ENCODE peak calls at places on chromosomes 7 and 10, in ten cellular contexts. C, W, L, X, R, Y, D, P, B and Z are unnamed samples.

GRCh38 chr7:110084177-110084807 is 1006.6 kb upstream of the LRRN3 start:
- DNase-seq in B (no peak), D (no peak), L (peak; percentile 28), Y (no peak), X (no peak), P (no peak), C (no peak), W (no peak), R (no peak), Z (no peak)

GRCh38 chr10:96627292-96627691 is 40.5 kb upstream of the TM9SF3 start:
- DNase-seq in B (no peak), Y (no peak), R (no peak), X (no peak), C (no peak), D (no peak), L (no peak), W (no peak), P (no peak), Z (no peak)

GRCh38 chr10:96699613-96700012 is 20.7 kb downstream of the PIK3AP1 start:
- DNase-seq in C (no peak), L (no peak), D (no peak), Y (no peak), W (no peak), P (no peak), R (no peak), X (no peak), B (no peak), Z (no peak)

GRCh38 chr7:134378562-134378961 is 61.8 kb upstream of the SLC35B4 start:
- DNase-seq in W (no peak), P (no peak), Y (no peak), X (no peak), D (no peak), B (no peak), L (no peak), R (no peak), C (no peak), Z (no peak)

GRCh38 chr10:122127943-122128342 is 139.0 kb downstream of the TACC2 start:
- DNase-seq in L (peak; percentile 59), R (peak; percentile 67), B (peak; percentile 69), D (peak; percentile 12), W (no peak), Y (no peak), P (no peak), X (no peak), C (peak; percentile 77), Z (peak; percentile 53)

GRCh38 chr7:81887098-81887497 is 117.3 kb upstream of the HGF start:
- DNase-seq in C (no peak), W (no peak), R (no peak), D (peak; percentile 82), L (peak; percentile 50), P (no peak), X (peak; percentile 15), Y (no peak), B (peak; percentile 25), Z (no peak)

GRCh38 chr7:92955081-92955480 is 118.7 kb upstream of the CDK6 start:
- DNase-seq in B (no peak), L (no peak), C (peak; percentile 44), D (no peak), Y (no peak), P (no peak), W (no peak), X (no peak), R (no peak), Z (no peak)

GRCh38 chr10:91885362-91886079 is 23.8 kb downstream of the FGFBP3 start:
- DNase-seq in C (no peak), R (no peak), X (no peak), B (no peak), L (no peak), Y (no peak), P (no peak), D (no peak), W (no peak), Z (no peak)

GRCh38 chr10:42998481-42999384 is 78.1 kb upstream of the RET start:
- DNase-seq in C (no peak), B (no peak), R (peak; percentile 33), D (no peak), L (no peak), P (no peak), Y (no peak), W (no peak), X (peak; percentile 37), Z (no peak)

GRCh38 chr10:122112625-122113160 is 123.7 kb downstream of the TACC2 start:
- DNase-seq in W (peak; percentile 93), X (peak; percentile 93), L (peak; percentile 96), B (peak; percentile 92), P (peak; percentile 65), R (peak; percentile 93), C (peak; percentile 93), Y (peak; percentile 72), D (no peak), Z (peak; percentile 94)

DNA sequence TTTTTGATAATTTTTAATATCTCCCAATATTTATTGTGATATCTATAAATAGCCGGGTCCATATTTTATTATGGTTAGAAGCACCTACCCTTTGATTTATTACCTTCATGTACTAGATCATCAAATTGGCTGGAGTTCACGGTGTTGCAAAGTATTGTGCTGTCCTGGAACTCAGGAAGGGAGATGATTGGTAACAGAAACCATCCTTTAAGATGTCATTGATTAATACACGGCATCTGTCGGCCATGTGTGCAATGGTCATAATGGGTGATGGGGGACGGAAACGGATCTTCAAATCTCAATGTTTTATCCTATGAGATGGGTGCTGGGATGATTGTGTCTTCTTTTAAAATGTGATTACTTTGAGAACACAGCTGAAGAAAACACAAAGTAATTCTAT is 157.0 kb downstream of the NEBL start:
- DNase-seq in D (no peak), B (no peak), R (no peak), Y (no peak), X (peak; percentile 19), L (no peak), C (no peak), P (no peak), W (no peak), Z (no peak)
- H3K4me1 ChIP-seq in D (no peaks in the 10 kb centered on the region), B (no peaks in the 10 kb centered on the region), R (peaks cover 4% of the 10 kb centered on the region), Y (no peaks in the 10 kb centered on the region), X (no peaks in the 10 kb centered on the region), L (no peaks in the 10 kb centered on the region), C (peaks cover under 1% of the 10 kb centered on the region), P (no peaks in the 10 kb centered on the region), W (no peaks in the 10 kb centered on the region), Z (no peaks in the 10 kb centered on the region)

DNA sequence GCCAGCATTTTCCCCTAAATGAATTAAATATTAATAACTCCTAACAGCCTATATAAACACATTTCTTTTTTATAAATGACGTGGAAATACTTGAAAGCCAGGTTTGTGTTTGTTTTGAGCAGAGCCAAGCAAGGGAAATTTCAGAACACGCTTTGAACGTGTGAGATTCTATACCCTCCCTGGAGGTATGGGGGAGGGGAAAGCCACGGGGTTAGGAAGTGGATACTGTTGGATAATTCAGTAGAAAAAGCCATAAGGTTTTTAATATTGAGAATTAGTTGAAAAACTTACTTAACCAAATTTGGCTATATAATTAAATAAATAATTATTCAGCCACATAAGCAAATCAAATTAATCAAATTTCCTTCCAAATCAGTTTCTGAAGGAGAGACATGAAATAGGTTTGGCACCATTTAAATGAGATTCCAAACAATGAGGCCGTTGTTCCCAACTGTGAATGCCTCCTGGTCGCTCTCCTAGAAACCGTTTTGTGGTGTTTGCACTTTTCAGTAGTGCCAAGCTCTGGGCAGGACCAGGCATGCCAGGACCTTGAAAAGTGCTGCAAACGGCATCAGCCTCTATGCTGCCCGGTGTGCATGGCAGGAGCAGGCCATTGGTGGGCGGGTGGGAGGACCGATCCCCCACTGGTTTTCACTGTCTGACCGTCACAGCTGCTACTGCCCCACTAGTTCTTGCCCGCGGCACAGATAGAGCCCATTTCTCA is 88.1 kb downstream of the SEPTIN14 start:
- DNase-seq in W (no peak), P (no peak), C (peak; percentile 49), L (no peak), X (peak; percentile 33), B (peak; percentile 1), R (peak; percentile 63), D (no peak), Y (no peak), Z (no peak)
- H3K9ac ChIP-seq in W (no peak overlapping the region), P (peak overlapping the region; percentile 42), C (peak overlapping the region; percentile 20), L (no peak overlapping the region), X (no peak overlapping the region), B (no peak overlapping the region), R (no peak overlapping the region), D (no peak overlapping the region), Y (no peak overlapping the region), Z (no peak overlapping the region)

GRCh38 chr10:102654969-102655368 is 10.7 kb downstream of the TRIM8 start:
- DNase-seq in R (no peak), X (no peak), Y (no peak), P (no peak), C (no peak), L (no peak), D (no peak), W (no peak), B (no peak), Z (peak; percentile 51)

GRCh38 chr10:102657984-102658724 is 13.9 kb downstream of the TRIM8 start:
- DNase-seq in X (no peak), C (no peak), L (peak; percentile 51), B (no peak), W (no peak), D (peak; percentile 1), R (no peak), Y (no peak), P (no peak), Z (peak; percentile 60)

GRCh38 chr10:102657451-102657850 is 13.2 kb downstream of the TRIM8 start:
- DNase-seq in Y (no peak), D (no peak), W (no peak), P (no peak), L (no peak), B (no peak), R (no peak), X (no peak), C (no peak), Z (peak; percentile 60)

GRCh38 chr10:102656026-102656425 is 11.7 kb downstream of the TRIM8 start:
- DNase-seq in Y (no peak), D (peak; percentile 0), X (no peak), W (no peak), B (no peak), P (no peak), L (no peak), R (no peak), C (no peak), Z (peak; percentile 55)

DNA sequence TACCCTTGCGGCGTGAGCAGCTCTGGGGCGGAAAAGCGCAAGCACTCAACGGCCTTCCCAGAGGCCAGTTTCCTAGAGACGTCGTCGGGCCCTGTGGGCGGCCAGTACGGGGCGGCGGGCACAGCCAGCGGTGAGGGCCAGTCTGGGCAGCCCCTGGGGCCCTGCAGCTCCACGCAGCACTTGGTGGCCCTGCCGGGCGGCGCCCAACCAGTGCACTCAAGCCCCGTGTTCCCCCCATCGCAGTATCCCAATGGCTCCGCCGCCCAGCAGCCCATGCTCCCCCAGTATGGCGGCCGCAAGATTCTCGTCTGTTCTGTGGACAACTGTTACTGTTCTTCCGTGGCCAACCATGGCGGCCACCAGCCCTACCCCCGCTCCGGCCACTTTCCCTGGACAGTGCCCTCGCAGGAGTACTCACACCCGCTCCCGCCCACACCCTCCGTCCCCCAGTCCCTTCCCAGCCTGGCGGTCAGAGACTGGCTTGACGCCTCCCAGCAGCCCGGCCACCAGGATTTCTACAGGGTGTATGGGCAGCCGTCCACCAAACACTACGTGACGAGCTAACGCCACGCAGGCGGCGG is 12.6 kb downstream of the TRIM8 start:
- DNase-seq in W (no peak), B (no peak), R (no peak), D (no peak), Y (no peak), C (no peak), P (no peak), X (no peak), L (no peak), Z (peak; percentile 76)
- H3K4me1 ChIP-seq in W (peaks cover 19% of the 10 kb centered on the region), B (peaks cover 13% of the 10 kb centered on the region), R (no peaks in the 10 kb centered on the region), D (peaks cover 24% of the 10 kb centered on the region), Y (no peaks in the 10 kb centered on the region), C (no peaks in the 10 kb centered on the region), P (peaks cover 14% of the 10 kb centered on the region), X (no peaks in the 10 kb centered on the region), L (peaks cover 20% of the 10 kb centered on the region), Z (peaks cover 41% of the 10 kb centered on the region)

GRCh38 chr10:102245101-102245931 is at the start of gene GBF1:
- DNase-seq in L (peak; percentile 100), Y (peak; percentile 100), P (peak; percentile 95), R (peak; percentile 97), W (peak; percentile 99), D (peak; percentile 100), X (peak; percentile 94), C (peak; percentile 100), B (peak; percentile 100), Z (peak; percentile 96)
- H3K9ac ChIP-seq in L (peak within 1 kb of the TSS; percentile 81), Y (peak within 1 kb of the TSS; percentile 72), P (peak within 1 kb of the TSS; percentile 85), R (peak within 1 kb of the TSS; percentile 91), W (peak within 1 kb of the TSS; percentile 68), D (peak within 1 kb of the TSS; percentile 83), X (peak within 1 kb of the TSS; percentile 57), C (peak within 1 kb of the TSS; percentile 80), B (peak within 1 kb of the TSS; percentile 88), Z (peak within 1 kb of the TSS; percentile 90)